ENCODE peak calls at places on chromosomes 7 and 10, in eight cellular contexts. Y is KBM-7; Z is Calu3; I is activated CD8-positive, alpha-beta T cell treated with anti-CD3 and anti-CD28 coated beads for 36 hours; H is ovary; C is HCEC 1CT; W is WTC11; X is esophagus squamous epithelium. P is an unnamed sample.

GRCh38 chr7:14698239-14698638 is 204.3 kb downstream of the DGKB start:
- DNase-seq in H (no peak), Y (peak), X (no peak), W (no peak), Z (no peak), C (peak), I (no peak), P (no peak)

GRCh38 chr10:131213651-131214505 is 97.6 kb downstream of the TCERG1L start:
- DNase-seq in Z (no peak), Y (no peak), I (no peak), C (no peak), X (no peak), H (no peak), W (no peak), P (no peak)

GRCh38 chr7:27961255-27961654 is 219.3 kb downstream of the JAZF1 start:
- DNase-seq in W (no peak), H (no peak), X (no peak), Z (peak), Y (no peak), I (no peak), C (peak), P (no peak)

GRCh38 chr10:48602401-48603135 is 2.3 kb downstream of the ARHGAP22 start:
- DNase-seq in X (no peak), I (no peak), C (peak), Z (no peak), Y (no peak), W (no peak), H (no peak), P (no peak)

GRCh38 chr10:120184547-120185337 is 272.3 kb upstream of the PLPP4 start:
- DNase-seq in Y (no peak), X (no peak), W (peak), I (no peak), H (no peak), C (no peak), Z (no peak), P (no peak)

GRCh38 chr7:24192053-24192452 is 91.9 kb upstream of the NPY start:
- DNase-seq in I (no peak), W (no peak), C (no peak), Z (no peak), H (no peak), Y (no peak), X (no peak), P (no peak)

GRCh38 chr7:105978035-105978434 is 15.0 kb downstream of the CDHR3 start:
- DNase-seq in Z (no peak), C (no peak), W (no peak), H (no peak), X (no peak), I (no peak), Y (no peak), P (no peak)

GRCh38 chr7:42572046-42572445 is 335.0 kb upstream of the GLI3 start:
- DNase-seq in H (no peak), Y (no peak), I (no peak), X (no peak), W (no peak), Z (no peak), C (no peak), P (no peak)

GRCh38 chr7:19964198-19964597 is 190.8 kb upstream of the TMEM196 start:
- DNase-seq in H (no peak), X (no peak), Y (no peak), W (no peak), C (peak), Z (no peak), I (no peak), P (no peak)

GRCh38 chr7:150801242-150801945 is 825 bp downstream of the TMEM176A start:
- DNase-seq in I (no peak), C (no peak), H (peak), W (no peak), X (no peak), Z (no peak), Y (no peak), P (no peak)

GRCh38 chr10:13649844-13650520 is 63.2 kb downstream of the PRPF18 start:
- DNase-seq in W (no peak), Z (no peak), C (no peak), H (no peak), X (no peak), I (no peak), Y (no peak), P (no peak)

GRCh38 chr7:90411510-90411909 is 8.2 kb downstream of the CLDN12 start:
- DNase-seq in X (no peak), Z (no peak), I (no peak), W (no peak), Y (no peak), C (peak), H (no peak), P (no peak)

GRCh38 chr7:2202361-2202761 is 30.4 kb downstream of the MAD1L1 start:
- DNase-seq in W (no peak), H (no peak), I (no peak), Y (no peak), Z (no peak), C (no peak), X (no peak), P (no peak)